ENCODE peak calls at places on chromosomes 6 and 20, in ten cellular contexts. W is cardiac muscle cell; J is tibial nerve; M is activated CD4-positive, CD25-positive, alpha-beta regulatory T cell; D is stimulated activated CD4-positive, alpha-beta T cell treated with anti-CD3 and anti-CD28 coated beads, Interleukin-2, amount 100 ng/mL, for 24 hours; X is colonic mucosa; S is left ventricle myocardium inferior; T is caudate nucleus; F is heart left ventricle; V is PC-9. H is an unnamed sample.

GRCh38 chr6:63637865-63638445 is 2.4 kb downstream of the PHF3 start:
- DNase-seq in W (peak), J (no peak), M (no peak), D (no peak), X (no peak), S (no peak), T (no peak), F (no peak), V (no peak), H (no peak)

GRCh38 chr6:31899882-31900722 is 1.8 kb downstream of the ZBTB12 start:
- DNase-seq in W (no peak), J (no peak), M (no peak), D (peak), X (no peak), S (no peak), T (no peak), F (no peak), V (no peak), H (no peak)

GRCh38 chr6:150622941-150623874 is 23.5 kb downstream of the PLEKHG1 start:
- DNase-seq in W (no peak), J (no peak), M (no peak), D (no peak), X (no peak), S (no peak), T (no peak), F (no peak), V (peak), H (no peak)

GRCh38 chr6:72646604-72647485 is 25.0 kb downstream of the KCNQ5 start:
- DNase-seq in W (no peak), J (no peak), M (no peak), D (no peak), X (no peak), S (no peak), T (no peak), F (no peak), V (no peak), H (no peak)

GRCh38 chr6:16331328-16332174 is 93.2 kb downstream of the GMPR start:
- DNase-seq in W (peak), J (no peak), M (peak), D (peak), X (peak), S (peak), T (peak), F (peak), V (peak), H (no peak)

GRCh38 chr6:100415780-100416179 is 48.9 kb downstream of the SIM1 start:
- DNase-seq in W (no peak), J (no peak), M (no peak), D (no peak), X (no peak), S (no peak), T (no peak), F (no peak), V (no peak), H (no peak)

GRCh38 chr20:11520596-11520995 is 397.1 kb upstream of the BTBD3 start:
- DNase-seq in W (no peak), J (no peak), M (no peak), D (no peak), X (no peak), S (no peak), T (no peak), F (no peak), V (no peak), H (no peak)

GRCh38 chr6:38170666-38171065 is 351.1 kb downstream of the ZFAND3 start:
- DNase-seq in W (no peak), J (no peak), M (no peak), D (no peak), X (no peak), S (no peak), T (no peak), F (no peak), V (no peak), H (no peak)

GRCh38 chr6:149043476-149044130 is 273.9 kb upstream of the TAB2 start:
- DNase-seq in W (no peak), J (no peak), M (no peak), D (peak), X (no peak), S (no peak), T (no peak), F (no peak), V (no peak), H (no peak)

GRCh38 chr6:141521440-141521839 is 611.3 kb upstream of the GJE1 start:
- DNase-seq in W (peak), J (no peak), M (no peak), D (no peak), X (no peak), S (no peak), T (no peak), F (no peak), V (no peak), H (no peak)

GRCh38 chr6:168524644-168525043 is 83.7 kb downstream of the SMOC2 start:
- DNase-seq in W (no peak), J (no peak), M (no peak), D (no peak), X (no peak), S (no peak), T (no peak), F (no peak), V (no peak), H (no peak)

GRCh38 chr6:138638626-138639025 is 134.9 kb upstream of the CCDC28A start:
- DNase-seq in W (peak), J (no peak), M (no peak), D (no peak), X (no peak), S (no peak), T (peak), F (no peak), V (no peak), H (no peak)

GRCh38 chr6:164690241-164690640 is 619.2 kb downstream of the C6orf118 start:
- DNase-seq in W (no peak), J (no peak), M (no peak), D (no peak), X (no peak), S (no peak), T (peak), F (no peak), V (no peak), H (no peak)

GRCh38 chr20:22387452-22387851 is 196.9 kb downstream of the FOXA2 start:
- DNase-seq in W (no peak), J (no peak), M (no peak), D (no peak), X (no peak), S (no peak), T (no peak), F (no peak), V (no peak), H (no peak)

GRCh38 chr6:133918208-133918930 is 29.5 kb downstream of the TCF21 start:
- DNase-seq in W (no peak), J (no peak), M (no peak), D (no peak), X (no peak), S (no peak), T (no peak), F (no peak), V (no peak), H (no peak)

GRCh38 chr6:4510906-4511625 is 265.1 kb upstream of the CDYL start:
- DNase-seq in W (no peak), J (no peak), M (no peak), D (no peak), X (no peak), S (no peak), T (no peak), F (no peak), V (no peak), H (no peak)

GRCh38 chr6:35297541-35298481 is at the start of gene DEF6:
- DNase-seq in W (peak), J (peak), M (peak), D (peak), X (peak), S (peak), T (peak), F (peak), V (peak), H (peak)

GRCh38 chr6:151052021-151052646 is 186.6 kb downstream of the MTHFD1L start:
- DNase-seq in W (no peak), J (no peak), M (no peak), D (no peak), X (peak), S (no peak), T (no peak), F (no peak), V (peak), H (peak)

GRCh38 chr6:81979329-81979728 is 226.8 kb upstream of the TENT5A start:
- DNase-seq in W (no peak), J (no peak), M (no peak), D (no peak), X (no peak), S (no peak), T (no peak), F (no peak), V (no peak), H (no peak)

GRCh38 chr6:168133186-168133585 is 54.2 kb upstream of the FRMD1 start:
- DNase-seq in W (peak), J (no peak), M (no peak), D (no peak), X (peak), S (peak), T (peak), F (peak), V (no peak), H (peak)

GRCh38 chr20:62714006-62714405 is 5.4 kb downstream of the NTSR1 start:
- DNase-seq in W (no peak), J (no peak), M (no peak), D (no peak), X (no peak), S (no peak), T (no peak), F (no peak), V (no peak), H (no peak)

GRCh38 chr6:100628180-100628579 is 163.5 kb upstream of the SIM1 start:
- DNase-seq in W (no peak), J (no peak), M (no peak), D (no peak), X (no peak), S (no peak), T (no peak), F (no peak), V (no peak), H (no peak)

GRCh38 chr20:63473555-63474449 is 1.3 kb upstream of the KCNQ2 start:
- DNase-seq in W (no peak), J (no peak), M (no peak), D (no peak), X (no peak), S (no peak), T (no peak), F (no peak), V (no peak), H (no peak)

GRCh38 chr6:84089081-84089480 is 55.5 kb downstream of the MRAP2 start:
- DNase-seq in W (no peak), J (no peak), M (no peak), D (no peak), X (no peak), S (no peak), T (no peak), F (no peak), V (no peak), H (no peak)

GRCh38 chr6:300494-301198 is 8.4 kb downstream of the DUSP22 start:
- DNase-seq in W (no peak), J (no peak), M (no peak), D (no peak), X (no peak), S (no peak), T (no peak), F (no peak), V (no peak), H (no peak)

GRCh38 chr20:4195499-4195898 is 180.1 kb upstream of the RNF24 start:
- DNase-seq in W (peak), J (no peak), M (no peak), D (no peak), X (no peak), S (no peak), T (peak), F (no peak), V (no peak), H (no peak)

GRCh38 chr6:11140061-11140460 is 28.5 kb upstream of the ERVFRD-1 start:
- DNase-seq in W (no peak), J (no peak), M (no peak), D (no peak), X (no peak), S (no peak), T (no peak), F (no peak), V (no peak), H (no peak)

GRCh38 chr6:5135783-5136376 is 50.7 kb downstream of the PPP1R3G start:
- DNase-seq in W (peak), J (no peak), M (no peak), D (peak), X (no peak), S (no peak), T (no peak), F (no peak), V (no peak), H (no peak)

GRCh38 chr6:88422831-88423230 is 256.7 kb upstream of the CNR1 start:
- DNase-seq in W (no peak), J (no peak), M (no peak), D (no peak), X (no peak), S (no peak), T (no peak), F (no peak), V (no peak), H (no peak)

GRCh38 chr6:37232430-37233017 is 25.0 kb upstream of the TBC1D22B start:
- DNase-seq in W (no peak), J (no peak), M (no peak), D (no peak), X (no peak), S (no peak), T (no peak), F (no peak), V (peak), H (no peak)